ENCODE peak calls at places on chromosomes 16 and 17, in eight cellular contexts. C, O, B, A, N, S, H and P are unnamed samples. For H3K36me3, the result is how much of the 10 kb centered on the place peaks cover.

GRCh38 chr17:35170968-35171771 is 23.0 kb downstream of the SLC35G3 start:
- DNase-seq in C (no peak), O (no peak), B (no peak), A (peak), N (no peak), S (no peak), H (no peak), P (no peak)

GRCh38 chr16:66720766-66721165 is 24.2 kb upstream of the CMTM4 start:
- DNase-seq in C (no peak), O (no peak), B (no peak), A (no peak), N (no peak), S (no peak), H (no peak), P (no peak)

GRCh38 chr17:17001874-17002520 is 30.1 kb upstream of the TNFRSF13B start:
- DNase-seq in C (peak), O (no peak), B (peak), A (peak), N (peak), S (peak), H (peak), P (peak)

GRCh38 chr17:80012751-80013741 is 22.6 kb downstream of the TBC1D16 start:
- DNase-seq in C (no peak), O (no peak), B (no peak), A (no peak), N (no peak), S (no peak), H (peak), P (peak)

GRCh38 chr17:62750502-62751349 is 57.4 kb downstream of the MARCHF10 start:
- DNase-seq in C (peak), O (peak), B (peak), A (no peak), N (no peak), S (peak), H (peak), P (no peak)

GRCh38 chr17:39400547-39401411 is 647 bp downstream of the FBXL20 start:
- DNase-seq in C (peak), O (no peak), B (peak), A (peak), N (no peak), S (no peak), H (no peak), P (no peak)

GRCh38 chr17:53353919-53354351 is 468.8 kb upstream of the KIF2B start:
- DNase-seq in C (peak), O (no peak), B (no peak), A (no peak), N (no peak), S (no peak), H (no peak), P (no peak)

GRCh38 chr16:62876133-62876532 is 839.9 kb upstream of the CDH8 start:
- DNase-seq in C (no peak), O (no peak), B (no peak), A (no peak), N (no peak), S (no peak), H (no peak), P (no peak)

GRCh38 chr17:78364436-78365281 is 4.8 kb upstream of the SOCS3 start:
- DNase-seq in C (peak), O (no peak), B (no peak), A (no peak), N (no peak), S (no peak), H (peak), P (peak)

GRCh38 chr16:87881327-87882200 is 12.3 kb upstream of the SLC7A5 start:
- DNase-seq in C (no peak), O (no peak), B (no peak), A (no peak), N (no peak), S (no peak), H (no peak), P (no peak)

GRCh38 chr16:12584488-12585233 is 219.0 kb downstream of the CPPED1 start:
- DNase-seq in C (no peak), O (no peak), B (peak), A (no peak), N (no peak), S (no peak), H (no peak), P (no peak)

GRCh38 chr16:20744922-20745440 is 3.4 kb upstream of the THUMPD1 start:
- DNase-seq in C (no peak), O (no peak), B (no peak), A (no peak), N (no peak), S (no peak), H (no peak), P (no peak)

GRCh38 chr17:60862482-60862881 is 184.8 kb downstream of the BCAS3 start:
- DNase-seq in C (no peak), O (no peak), B (no peak), A (no peak), N (no peak), S (no peak), H (no peak), P (no peak)

GRCh38 chr17:68698761-68699160 is 97.6 kb upstream of the FAM20A start:
- DNase-seq in C (no peak), O (no peak), B (no peak), A (no peak), N (no peak), S (no peak), H (no peak), P (no peak)

GRCh38 chr16:79001156-79001997 is 599.2 kb downstream of the MAF start:
- DNase-seq in C (peak), O (no peak), B (no peak), A (no peak), N (no peak), S (no peak), H (peak), P (no peak)

DNA sequence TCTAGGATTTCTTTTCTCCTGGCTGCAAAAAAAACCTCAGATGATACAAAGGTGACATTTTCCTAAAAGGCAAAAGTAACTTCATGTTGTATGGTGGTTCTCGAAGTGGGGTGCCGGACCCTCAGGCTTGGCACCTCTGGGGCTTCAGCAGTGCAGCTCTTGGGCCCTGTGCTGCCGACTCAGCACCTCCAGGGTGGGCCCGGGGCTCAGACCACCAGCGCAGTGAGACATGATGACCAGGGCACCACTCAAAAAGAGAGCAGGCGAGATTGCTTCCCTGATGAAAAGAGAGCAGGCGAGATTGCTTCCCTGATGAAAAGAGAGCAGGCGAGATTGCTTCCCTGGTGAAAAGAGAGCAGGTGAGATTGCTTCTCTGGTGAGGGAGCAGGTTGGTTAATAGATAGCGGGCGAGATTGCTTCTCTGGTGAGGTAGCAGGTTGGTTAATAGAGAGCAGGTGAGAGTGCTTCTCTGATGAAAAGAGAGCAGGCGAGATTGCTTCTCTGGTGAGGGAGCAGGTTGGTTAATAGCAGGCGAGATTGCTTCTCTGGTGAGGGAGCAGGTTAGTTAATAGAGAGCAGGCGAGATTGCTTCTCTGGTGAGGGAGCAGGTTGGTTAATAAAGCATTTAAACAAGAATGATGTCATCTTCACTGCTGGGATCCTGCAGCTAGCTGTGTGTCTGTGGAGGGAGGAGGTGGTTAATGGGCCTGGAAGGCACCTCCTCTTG is 98.8 kb upstream of the ZNF750 start:
- DNase-seq in C (no peak), O (peak), B (no peak), A (no peak), N (no peak), S (no peak), H (no peak), P (no peak)
- H3K36me3 ChIP-seq in C (under half), O (under half), B (under half), A (under half), N (half or more), S (half or more), H (under half), P (half or more)

GRCh38 chr17:42565523-42566214 is 1.2 kb upstream of the MLX start:
- DNase-seq in C (no peak), O (no peak), B (no peak), A (no peak), N (no peak), S (no peak), H (no peak), P (no peak)
- H3K36me3 ChIP-seq in C (under half), O (under half), B (under half), A (under half), N (under half), S (under half), H (under half), P (half or more)

GRCh38 chr16:4831616-4832015 is 15.5 kb downstream of the GLYR1 start:
- DNase-seq in C (no peak), O (no peak), B (no peak), A (no peak), N (no peak), S (no peak), H (no peak), P (no peak)
- H3K36me3 ChIP-seq in C (under half), O (under half), B (under half), A (under half), N (under half), S (half or more), H (under half), P (half or more)

DNA sequence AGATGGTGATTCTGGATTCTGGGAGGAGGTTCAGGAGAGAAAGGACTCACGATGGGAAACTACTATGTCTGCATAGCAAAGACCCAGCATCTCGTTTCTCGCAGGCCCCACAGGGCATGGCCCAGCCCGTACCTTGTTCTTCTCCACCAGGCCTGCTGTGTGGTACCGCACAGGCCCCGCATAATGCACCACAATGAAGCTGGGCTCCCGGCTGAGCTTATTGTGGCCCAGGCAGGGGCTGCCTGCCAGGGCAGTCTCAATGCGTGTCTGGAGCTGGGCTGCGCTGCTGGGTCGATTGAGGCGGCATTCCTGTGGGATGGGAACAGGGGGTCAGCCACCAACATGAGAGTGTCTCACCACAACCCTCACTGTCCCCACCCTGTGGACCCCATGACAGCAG is 20.4 kb downstream of the ZNHIT3 start:
- DNase-seq in C (no peak), O (no peak), B (no peak), A (no peak), N (no peak), S (no peak), H (no peak), P (no peak)
- H3K36me3 ChIP-seq in C (under half), O (under half), B (under half), A (under half), N (half or more), S (half or more), H (under half), P (half or more)